ENCODE peak calls at places on chromosomes 11 and 22, in six cellular contexts. A, J, E, C, R and K are unnamed samples.

GRCh38 chr11:57762235-57762866 is 749 bp downstream of the CTNND1 start:
- DNase-seq in A (no peak), J (peak), E (no peak), C (no peak), R (no peak), K (no peak)

GRCh38 chr11:86191874-86192273 is 52.7 kb upstream of the EED start:
- DNase-seq in A (no peak), J (no peak), E (no peak), C (no peak), R (no peak), K (no peak)

GRCh38 chr11:134915212-134915611 is 503.2 kb upstream of the B3GAT1 start:
- DNase-seq in A (no peak), J (no peak), E (no peak), C (no peak), R (no peak), K (peak)

GRCh38 chr11:59189986-59190385 is 18.1 kb downstream of the DTX4 start:
- DNase-seq in A (no peak), J (no peak), E (no peak), C (no peak), R (no peak), K (no peak)

GRCh38 chr22:43515902-43516301 is 104.1 kb downstream of the MPPED1 start:
- DNase-seq in A (no peak), J (no peak), E (no peak), C (no peak), R (no peak), K (no peak)

GRCh38 chr11:111046291-111046690 is 199.2 kb upstream of the POU2AF2 start:
- DNase-seq in A (no peak), J (no peak), E (no peak), C (no peak), R (no peak), K (no peak)

GRCh38 chr11:12005476-12005875 is 3.0 kb downstream of the DKK3 start:
- DNase-seq in A (no peak), J (no peak), E (no peak), C (no peak), R (no peak), K (no peak)

GRCh38 chr11:19101803-19102520 is 15.0 kb upstream of the ZDHHC13 start:
- DNase-seq in A (no peak), J (peak), E (no peak), C (no peak), R (no peak), K (no peak)

GRCh38 chr11:84089072-84090057 is 803.2 kb upstream of the CCDC90B start:
- DNase-seq in A (no peak), J (no peak), E (no peak), C (no peak), R (no peak), K (no peak)

GRCh38 chr11:10900686-10901415 is 43.0 kb upstream of the ZBED5 start:
- DNase-seq in A (no peak), J (peak), E (no peak), C (peak), R (no peak), K (no peak)

GRCh38 chr11:11608783-11609232 is 13.0 kb downstream of the GALNT18 start:
- DNase-seq in A (no peak), J (peak), E (no peak), C (peak), R (no peak), K (no peak)

GRCh38 chr22:33678523-33678922 is 241.8 kb downstream of the LARGE1 start:
- DNase-seq in A (no peak), J (no peak), E (no peak), C (no peak), R (no peak), K (no peak)

GRCh38 chr11:19602906-19603305 is 109.7 kb upstream of the NAV2 start:
- DNase-seq in A (no peak), J (no peak), E (no peak), C (no peak), R (no peak), K (peak)

GRCh38 chr11:31619980-31620379 is 110.4 kb downstream of the ELP4 start:
- DNase-seq in A (no peak), J (no peak), E (no peak), C (no peak), R (no peak), K (no peak)

GRCh38 chr22:48954781-48955311 is 872.8 kb downstream of the BRD1 start:
- DNase-seq in A (no peak), J (no peak), E (no peak), C (no peak), R (no peak), K (peak)

GRCh38 chr11:130533113-130533803 is 84.8 kb downstream of the ADAMTS15 start:
- DNase-seq in A (no peak), J (no peak), E (no peak), C (no peak), R (no peak), K (no peak)

GRCh38 chr22:21867528-21868266 is at the start of gene MAPK1:
- DNase-seq in A (peak), J (peak), E (peak), C (peak), R (peak), K (peak)

GRCh38 chr22:44311855-44312170 is 938 bp downstream of the SHISAL1 start:
- DNase-seq in A (no peak), J (peak), E (no peak), C (peak), R (no peak), K (no peak)

GRCh38 chr11:130510407-130511006 is 62.1 kb downstream of the ADAMTS15 start:
- DNase-seq in A (no peak), J (no peak), E (no peak), C (no peak), R (no peak), K (no peak)

DNA sequence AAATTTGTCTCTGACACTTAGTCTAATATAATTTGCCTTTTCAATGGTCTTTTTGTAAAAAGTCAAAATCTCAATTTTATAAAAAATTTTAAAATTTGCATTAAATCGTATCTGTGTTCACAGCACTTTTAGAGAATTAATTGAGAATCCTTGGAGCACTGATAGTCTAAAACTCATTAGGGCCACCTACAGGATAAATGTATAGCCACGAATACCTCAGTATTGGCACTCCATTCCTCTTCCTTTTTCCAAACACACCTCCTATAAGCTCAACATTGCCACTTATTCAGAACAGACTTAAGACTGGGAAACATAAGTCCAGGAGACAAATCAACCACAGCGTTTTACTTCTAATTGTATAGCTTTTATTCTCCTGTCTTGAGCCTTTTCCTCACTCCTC is 776.0 kb upstream of the ARHGAP42 start:
- DNase-seq in A (no peak), J (no peak), E (no peak), C (no peak), R (no peak), K (no peak)
- TF ChIP-seq CTCF in A (no peak), J (no peak), E (no peak), C (no peak), R (no peak), K (no peak)

GRCh38 chr11:95154514-95154913 is 64.9 kb downstream of the ENDOD1 start:
- DNase-seq in A (no peak), J (peak), E (peak), C (peak), R (peak), K (no peak)
- TF ChIP-seq CTCF in A (no peak), J (peak), E (peak), C (peak), R (peak), K (peak)

DNA sequence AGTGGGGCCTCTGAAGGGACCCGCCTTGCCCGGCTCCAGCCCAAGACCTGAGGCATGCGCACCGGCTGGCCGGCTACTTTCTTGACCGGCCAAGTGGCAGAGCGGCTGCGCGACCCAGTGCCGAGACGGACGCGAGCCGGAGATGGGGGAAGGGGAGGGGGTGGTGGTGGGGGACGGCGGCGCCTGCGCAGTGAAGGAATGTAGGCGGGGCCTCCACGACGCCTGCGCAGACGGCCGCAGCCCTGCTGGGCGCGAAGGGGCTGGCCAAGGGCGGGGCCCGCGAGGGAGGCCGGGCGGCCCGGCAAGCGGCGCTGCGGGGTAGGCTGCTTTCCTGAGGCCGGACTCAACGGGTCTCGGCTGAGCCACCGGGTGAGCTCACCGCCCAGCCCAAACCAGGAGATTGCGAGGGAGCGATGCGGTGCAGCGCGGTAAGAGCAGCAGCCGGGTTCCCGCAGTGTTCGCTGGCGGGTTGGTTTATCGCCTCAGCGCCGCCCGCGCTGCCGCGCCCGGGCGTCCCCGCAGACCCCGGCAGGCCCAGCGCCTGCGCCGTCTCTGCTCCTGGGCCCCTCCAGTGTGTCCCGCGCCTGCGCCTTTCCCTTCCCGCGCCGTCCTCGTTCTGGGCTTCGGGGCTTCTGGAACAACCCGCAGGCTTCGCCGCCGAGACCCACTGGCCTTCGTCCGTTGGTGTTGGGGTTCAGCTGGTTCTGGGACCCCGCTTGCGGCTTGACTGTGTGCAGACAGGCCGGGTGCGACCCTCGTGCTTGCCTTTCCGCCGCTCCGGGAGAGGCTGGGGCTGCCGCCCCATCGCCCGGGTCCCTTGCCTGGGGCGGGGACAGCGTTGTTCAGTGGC is at the start of gene SPECC1L:
- DNase-seq in A (peak), J (peak), E (peak), C (peak), R (peak), K (peak)
- TF ChIP-seq CTCF in A (no peak), J (no peak), E (no peak), C (no peak), R (no peak), K (peak)

GRCh38 chr22:37053310-37054077 is 2.0 kb downstream of the KCTD17 start:
- DNase-seq in A (no peak), J (no peak), E (no peak), C (no peak), R (no peak), K (no peak)
- TF ChIP-seq CTCF in A (no peak), J (no peak), E (no peak), C (no peak), R (no peak), K (no peak)

GRCh38 chr22:47284360-47284759 is 521.9 kb downstream of the TBC1D22A start:
- DNase-seq in A (no peak), J (no peak), E (no peak), C (no peak), R (no peak), K (no peak)
- TF ChIP-seq CTCF in A (no peak), J (no peak), E (no peak), C (no peak), R (no peak), K (no peak)

DNA sequence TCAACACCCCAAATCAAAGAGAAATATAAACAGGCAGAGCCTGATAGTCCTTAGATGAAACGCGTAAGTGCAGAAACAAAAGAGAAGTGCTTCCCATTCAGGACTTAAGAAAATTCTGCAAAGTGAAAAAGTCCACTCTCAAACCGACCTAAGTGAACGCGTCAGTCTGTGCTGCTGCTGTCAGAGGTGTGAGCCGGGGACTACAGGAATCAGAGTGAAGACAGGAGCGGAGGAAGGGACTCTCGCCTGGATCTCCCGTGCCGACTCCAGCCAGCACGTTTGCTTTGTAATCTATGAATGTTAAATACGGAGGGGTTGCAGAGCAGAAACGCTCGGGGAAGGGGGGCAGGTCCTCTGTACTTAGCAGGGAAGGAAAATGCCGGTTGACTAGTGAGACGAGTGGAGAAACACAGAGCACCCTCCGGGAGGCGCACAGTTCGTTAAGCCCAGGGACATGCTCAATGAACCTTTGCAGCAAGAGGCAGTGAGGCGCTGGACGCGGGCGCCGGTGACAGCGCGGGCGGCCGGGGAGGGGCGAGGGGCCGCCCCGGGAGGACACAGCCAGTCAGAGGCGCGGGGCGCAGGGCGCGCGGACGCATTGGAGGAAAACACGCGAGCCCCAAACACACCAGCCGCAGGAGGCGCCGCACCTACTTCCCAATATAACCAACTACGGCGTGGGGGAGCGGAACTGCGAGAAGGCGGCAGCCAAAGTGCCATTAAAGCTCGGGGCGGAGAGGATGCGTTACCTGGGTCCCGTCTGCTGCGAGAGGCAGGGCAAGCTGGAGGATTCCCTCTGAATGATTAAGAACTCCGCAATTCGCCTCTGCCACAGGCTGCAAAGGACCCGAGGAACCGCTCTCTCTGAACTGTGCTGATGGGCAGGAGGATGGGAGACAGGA is at the start of gene CNTN5:
- DNase-seq in A (no peak), J (peak), E (no peak), C (peak), R (peak), K (no peak)
- TF ChIP-seq CTCF in A (no peak), J (peak), E (no peak), C (no peak), R (no peak), K (peak)

DNA sequence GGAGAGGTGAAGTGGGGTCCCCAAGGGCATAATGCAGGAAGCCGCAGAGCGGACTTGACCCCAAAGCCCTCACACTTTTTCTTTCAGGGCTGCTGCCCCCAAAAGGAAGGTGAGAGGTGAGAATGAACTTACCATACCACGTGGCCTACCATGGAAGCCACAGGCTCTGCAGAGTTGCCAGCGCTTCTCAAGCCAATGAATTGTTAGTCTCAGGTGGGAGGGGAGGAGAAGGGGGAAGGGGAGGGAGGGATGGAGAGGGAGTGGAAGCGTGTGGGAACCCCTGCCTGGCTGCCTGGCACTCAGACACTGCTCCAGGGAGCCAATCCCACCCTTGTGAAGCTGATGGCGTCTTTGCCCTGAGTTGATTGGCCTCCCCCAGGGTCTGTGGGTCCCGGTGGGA is 76.9 kb upstream of the WNT11 start:
- DNase-seq in A (no peak), J (no peak), E (no peak), C (no peak), R (no peak), K (no peak)
- TF ChIP-seq CTCF in A (no peak), J (no peak), E (no peak), C (no peak), R (no peak), K (no peak)

DNA sequence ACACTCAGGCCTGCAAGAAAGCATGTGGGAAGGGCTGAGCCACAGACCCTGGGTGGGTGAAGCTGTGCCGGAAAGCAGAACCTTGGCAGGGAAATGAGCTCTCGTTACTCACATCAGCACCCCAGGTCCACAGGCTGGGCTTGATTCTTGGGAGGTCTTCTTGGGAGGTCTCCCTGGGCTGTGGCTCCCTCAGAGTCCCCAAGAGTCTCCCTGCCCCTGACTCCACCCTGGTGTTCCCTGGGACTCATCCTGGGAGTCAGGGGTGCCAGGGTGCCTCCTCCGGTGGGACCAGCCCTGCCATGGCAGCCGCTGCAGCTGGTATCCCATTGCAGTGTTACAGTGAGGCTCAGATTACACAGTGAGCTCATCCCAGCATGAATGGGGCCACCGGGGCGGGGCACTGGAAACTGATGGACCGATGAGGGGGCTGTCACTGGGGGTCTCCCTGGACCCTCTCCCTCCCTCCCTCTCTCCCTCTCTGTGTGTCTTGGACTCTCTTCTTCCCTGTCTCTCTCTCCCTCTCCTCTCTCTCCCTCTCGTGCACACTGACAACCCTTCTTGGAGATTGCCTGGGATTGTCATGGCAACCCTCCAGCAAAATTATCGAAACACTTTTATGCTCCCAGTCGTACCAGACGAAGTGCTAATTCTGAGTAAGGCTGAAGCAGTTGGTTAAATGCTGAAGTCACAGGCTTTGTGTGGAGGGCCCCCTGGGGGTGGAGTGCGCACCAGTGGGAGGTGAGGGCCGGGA is 8.7 kb upstream of the C11orf96 start:
- DNase-seq in A (no peak), J (no peak), E (no peak), C (no peak), R (no peak), K (no peak)
- TF ChIP-seq CTCF in A (no peak), J (no peak), E (no peak), C (no peak), R (no peak), K (no peak)

GRCh38 chr22:24105018-24105360 is 76.3 kb upstream of the SUSD2 start:
- DNase-seq in A (no peak), J (no peak), E (no peak), C (no peak), R (no peak), K (no peak)

GRCh38 chr22:24099661-24100060 is 81.6 kb upstream of the SUSD2 start:
- DNase-seq in A (no peak), J (no peak), E (no peak), C (no peak), R (no peak), K (no peak)

GRCh38 chr22:24104307-24105017 is 76.8 kb upstream of the SUSD2 start:
- DNase-seq in A (no peak), J (no peak), E (no peak), C (no peak), R (no peak), K (no peak)

GRCh38 chr22:24102366-24103200 is 78.7 kb upstream of the SUSD2 start:
- DNase-seq in A (no peak), J (no peak), E (no peak), C (no peak), R (no peak), K (no peak)

GRCh38 chr22:24101966-24102365 is 79.3 kb upstream of the SUSD2 start:
- DNase-seq in A (no peak), J (no peak), E (no peak), C (no peak), R (no peak), K (no peak)
- TF ChIP-seq CTCF in A (no peak), J (no peak), E (no peak), C (no peak), R (no peak), K (peak)

GRCh38 chr11:2539761-2540520 is 95.1 kb downstream of the KCNQ1 start:
- DNase-seq in A (no peak), J (no peak), E (no peak), C (no peak), R (no peak), K (no peak)

GRCh38 chr11:2541321-2541680 is 96.5 kb downstream of the KCNQ1 start:
- DNase-seq in A (no peak), J (no peak), E (no peak), C (no peak), R (no peak), K (no peak)

GRCh38 chr11:2541881-2542361 is 97.1 kb downstream of the KCNQ1 start:
- DNase-seq in A (no peak), J (no peak), E (no peak), C (no peak), R (no peak), K (no peak)

GRCh38 chr11:2538951-2539735 is 94.3 kb downstream of the KCNQ1 start:
- DNase-seq in A (no peak), J (no peak), E (no peak), C (no peak), R (no peak), K (no peak)

DNA sequence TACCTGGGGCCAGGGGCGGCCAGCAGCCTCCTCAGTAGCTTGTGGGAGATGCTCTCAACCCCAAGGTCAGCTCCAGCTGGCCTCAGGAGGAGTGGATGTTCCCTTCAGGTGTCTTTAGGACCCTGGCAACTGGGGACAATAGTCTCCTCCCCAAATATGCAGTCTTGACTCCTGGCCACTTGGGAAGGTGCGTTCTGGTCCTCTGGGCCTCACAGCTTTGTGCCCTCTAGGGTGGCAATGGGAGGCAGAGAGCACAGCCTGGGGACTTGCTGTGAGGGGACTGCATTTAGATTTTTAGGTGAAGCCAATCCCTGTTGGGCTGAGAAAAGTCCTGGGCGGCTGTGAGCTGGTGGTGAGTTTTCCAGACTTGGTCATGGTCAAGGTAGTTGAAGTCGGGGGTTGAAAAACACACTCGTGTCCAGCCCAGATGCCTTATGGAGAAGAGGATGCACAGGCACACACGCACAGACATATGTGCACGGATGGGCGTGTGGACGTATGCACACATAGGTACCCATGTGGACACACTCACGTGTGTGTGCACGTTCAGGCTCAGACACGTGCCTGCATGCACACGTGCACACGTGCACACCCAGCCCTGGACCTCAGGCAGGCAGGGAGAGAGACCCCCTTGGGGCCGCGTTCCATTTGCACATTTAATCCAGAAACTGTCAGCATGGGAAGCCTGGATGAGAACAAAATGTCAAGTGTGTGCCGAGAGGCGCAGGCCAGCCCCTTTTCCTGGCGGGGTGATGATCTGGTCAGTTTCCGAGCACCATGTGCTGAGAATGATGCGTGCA is 95.9 kb downstream of the KCNQ1 start:
- DNase-seq in A (no peak), J (no peak), E (no peak), C (no peak), R (no peak), K (no peak)
- TF ChIP-seq CTCF in A (no peak), J (no peak), E (no peak), C (no peak), R (no peak), K (no peak)